ENCODE peak calls at places on chromosome 15, in six cellular contexts. Q is SK-N-SH, N is H1, G is HepG2, M is K562, P is NT2/D1. T is an unnamed sample. For H3K27me3, the result is how much of the 10 kb centered on the place peaks cover.

GRCh38 chr15:72342385-72342784 is 22.4 kb upstream of the CELF6 start:
- DNase-seq in Q (peak), N (peak), G (peak), M (no peak), P (peak), T (peak)

GRCh38 chr15:41990691-41991090 is 18.3 kb upstream of the EHD4 start:
- DNase-seq in P (no peak), N (no peak), G (no peak), M (no peak), Q (no peak), T (no peak)

GRCh38 chr15:40722354-40722753 is 27.4 kb downstream of the RAD51 start:
- DNase-seq in Q (no peak), P (no peak), G (no peak), N (no peak), M (no peak), T (no peak)

GRCh38 chr15:40932146-40932545 is 3.0 kb downstream of the DLL4 start:
- DNase-seq in G (no peak), P (no peak), Q (peak), M (no peak), N (no peak), T (no peak)

GRCh38 chr15:41892621-41893421 is 1.0 kb downstream of the SPTBN5 start:
- DNase-seq in G (no peak), N (peak), Q (peak), P (no peak), M (no peak), T (no peak)

GRCh38 chr15:44325568-44325967 is 37.0 kb downstream of the GOLM2 start:
- DNase-seq in M (no peak), Q (no peak), N (no peak), P (peak), G (no peak), T (no peak)

GRCh38 chr15:35603298-35603697 is 57.3 kb upstream of the DPH6 start:
- DNase-seq in M (no peak), Q (no peak), N (no peak), G (no peak), P (no peak), T (no peak)

GRCh38 chr15:48580736-48581135 is 64.8 kb downstream of the FBN1 start:
- DNase-seq in P (no peak), G (no peak), N (no peak), M (no peak), Q (no peak), T (no peak)

GRCh38 chr15:87687176-87687890 is 569.2 kb downstream of the NTRK3 start:
- DNase-seq in G (no peak), M (no peak), P (no peak), Q (peak), N (no peak), T (no peak)

GRCh38 chr15:24917431-24917830 is 37.4 kb upstream of the SNRPN start:
- DNase-seq in N (no peak), P (no peak), Q (no peak), G (no peak), M (no peak), T (no peak)

GRCh38 chr15:56933420-56934210 is 15.2 kb downstream of the TCF12 start:
- DNase-seq in N (no peak), P (no peak), M (no peak), G (no peak), Q (no peak), T (no peak)

GRCh38 chr15:74768771-74769342 is 13.0 kb upstream of the CSK start:
- DNase-seq in G (peak), N (peak), P (no peak), Q (peak), M (peak), T (peak)

GRCh38 chr15:23869391-23869790 is 182.3 kb upstream of the NDN start:
- DNase-seq in N (peak), Q (peak), G (peak), P (peak), M (peak), T (no peak)

GRCh38 chr15:83559310-83559966 is 94.5 kb upstream of the ADAMTSL3 start:
- DNase-seq in N (peak), Q (peak), G (peak), P (peak), M (peak), T (peak)

GRCh38 chr15:58410353-58410752 is 21.4 kb upstream of the LIPC start:
- DNase-seq in Q (no peak), N (no peak), P (no peak), M (no peak), G (no peak), T (no peak)

GRCh38 chr15:89728254-89728653 is 22.8 kb downstream of the MESP1 start:
- DNase-seq in G (no peak), P (no peak), M (no peak), Q (no peak), N (no peak), T (no peak)

GRCh38 chr15:88142141-88142540 is 114.4 kb downstream of the NTRK3 start:
- DNase-seq in N (no peak), P (no peak), G (no peak), Q (no peak), M (no peak), T (no peak)

GRCh38 chr15:55741592-55742497 is 1.1 kb downstream of the PRTG start:
- DNase-seq in Q (peak), G (peak), M (no peak), N (peak), P (no peak), T (no peak)

GRCh38 chr15:55742927-55743614 is at the start of gene PRTG:
- DNase-seq in N (peak), M (peak), Q (peak), P (no peak), G (peak), T (no peak)

GRCh38 chr15:55743615-55743978 is 645 bp upstream of the PRTG start:
- DNase-seq in N (no peak), M (no peak), G (no peak), P (no peak), Q (no peak), T (no peak)

GRCh38 chr15:55740981-55741591 is 1.9 kb downstream of the PRTG start:
- DNase-seq in N (no peak), M (no peak), G (no peak), Q (no peak), P (no peak), T (no peak)

GRCh38 chr15:55742498-55742926 is 440 bp downstream of the PRTG start:
- DNase-seq in Q (no peak), N (no peak), M (no peak), G (no peak), P (no peak), T (no peak)
- TF ChIP-seq YY1 in Q (no peak), N (no peak), M (no peak), G (peak), P (no peak), T (no peak)

GRCh38 chr15:99014803-99015676 is 7.4 kb upstream of the PGPEP1L start:
- DNase-seq in M (peak), G (peak), P (peak), Q (peak), N (peak), T (peak)
- H3K27me3 ChIP-seq in M (under half), G (under half), P (under half), Q (under half), N (under half), T (under half)

DNA sequence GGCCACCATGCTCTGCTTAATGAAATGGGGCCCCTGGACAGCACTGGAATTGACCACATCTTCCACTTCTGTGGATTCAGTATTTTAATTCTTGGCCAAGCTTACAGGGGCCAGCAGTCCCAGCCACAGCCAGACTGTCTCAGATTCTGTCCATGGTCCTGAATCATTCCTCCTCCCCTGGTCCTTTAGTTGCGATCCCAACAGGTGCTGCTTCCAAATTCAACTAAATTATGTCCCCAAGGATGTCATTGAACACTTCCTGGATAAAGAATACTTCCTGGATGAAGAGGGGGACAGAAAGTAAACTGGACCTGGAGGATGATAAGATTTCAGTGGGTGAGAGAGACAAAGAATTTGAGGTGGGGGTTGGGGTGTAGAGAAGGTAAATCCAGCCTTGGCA is 111.1 kb upstream of the FOXB1 start:
- DNase-seq in N (no peak), G (no peak), Q (no peak), M (no peak), P (no peak), T (no peak)
- TF ChIP-seq YY1 in N (no peak), G (no peak), Q (no peak), M (no peak), P (no peak), T (no peak)

DNA sequence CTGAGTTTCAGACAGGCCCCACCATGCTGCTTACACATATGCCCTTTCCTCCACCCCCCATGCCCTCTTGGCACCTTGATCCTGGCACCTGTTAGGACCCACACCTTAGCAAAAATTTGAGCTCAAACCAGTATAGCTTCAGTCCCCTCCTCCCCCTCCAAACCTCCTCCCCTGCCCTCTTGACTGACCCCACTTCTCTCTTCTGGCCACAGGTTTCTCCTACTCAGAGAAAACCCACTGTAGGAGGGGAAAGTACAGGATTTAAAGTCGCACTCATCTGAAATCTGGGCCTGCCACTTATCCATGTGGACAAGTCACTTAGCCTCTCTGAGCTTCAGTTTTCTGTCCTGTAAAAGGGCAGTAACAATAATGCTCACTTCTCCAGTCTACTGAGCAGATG is 142.8 kb downstream of the MEGF11 start:
- DNase-seq in M (no peak), N (no peak), P (no peak), G (no peak), Q (no peak), T (no peak)
- H3K27me3 ChIP-seq in M (half or more), N (under half), P (under half), G (half or more), Q (under half), T (under half)

GRCh38 chr15:70478251-70478990 is 284.9 kb downstream of the UACA start:
- DNase-seq in P (no peak), G (no peak), M (no peak), N (no peak), Q (peak), T (no peak)

GRCh38 chr15:70479056-70479455 is 284.3 kb downstream of the UACA start:
- DNase-seq in G (no peak), N (no peak), M (no peak), Q (no peak), P (no peak), T (no peak)

GRCh38 chr15:70477750-70478250 is 285.6 kb downstream of the UACA start:
- DNase-seq in M (no peak), G (no peak), N (no peak), Q (no peak), P (no peak), T (no peak)

GRCh38 chr15:70479785-70480184 is 283.6 kb downstream of the UACA start:
- DNase-seq in G (no peak), N (no peak), Q (no peak), M (no peak), P (no peak), T (no peak)

GRCh38 chr15:70480196-70480856 is 283.0 kb downstream of the UACA start:
- DNase-seq in P (no peak), G (no peak), Q (no peak), M (no peak), N (no peak), T (no peak)
- TF ChIP-seq YY1 in P (no peak), G (no peak), Q (no peak), M (no peak), N (no peak), T (no peak)

GRCh38 chr15:91335702-91336101 is 235.6 kb downstream of the SV2B start:
- DNase-seq in G (no peak), M (no peak), Q (peak), N (no peak), P (no peak), T (no peak)
- H3K27me3 ChIP-seq in G (under half), M (under half), Q (under half), N (under half), P (under half), T (under half)

GRCh38 chr15:46312133-46312740 is 677.4 kb downstream of the SQOR start:
- DNase-seq in M (peak), P (peak), Q (peak), N (peak), G (peak), T (peak)
- TF ChIP-seq YY1 in M (no peak), P (no peak), Q (no peak), N (no peak), G (no peak), T (no peak)